ENCODE peak calls at places on chromosomes 2 and 18, in four cellular contexts. H is HEK293T, F is ACHN, Z is psoas muscle. C is an unnamed sample.

GRCh38 chr18:7480853-7481252 is 86.3 kb upstream of the PTPRM start:
- DNase-seq in H (no peak), F (no peak), Z (no peak), C (no peak)

GRCh38 chr2:40434638-40435296 is 17.1 kb downstream of the SLC8A1 start:
- DNase-seq in Z (no peak), F (peak), H (no peak), C (peak)

GRCh38 chr2:101831351-101831865 is 133.9 kb downstream of the MAP4K4 start:
- DNase-seq in Z (peak), H (peak), F (peak), C (peak)

GRCh38 chr2:226080323-226080722 is 680.8 kb downstream of the NYAP2 start:
- DNase-seq in Z (no peak), H (no peak), F (no peak), C (no peak)

GRCh38 chr18:42131044-42131939 is 176.3 kb downstream of the PIK3C3 start:
- DNase-seq in F (no peak), H (no peak), Z (no peak), C (no peak)

GRCh38 chr2:117977696-117978095 is 36.2 kb downstream of the CCDC93 start:
- DNase-seq in F (no peak), H (no peak), Z (no peak), C (no peak)

GRCh38 chr2:231382116-231382515 is 13.4 kb upstream of the B3GNT7 start:
- DNase-seq in H (no peak), F (no peak), Z (no peak), C (no peak)

GRCh38 chr2:71941731-71942575 is 205.7 kb downstream of the CYP26B1 start:
- DNase-seq in H (no peak), F (no peak), Z (no peak), C (peak)

GRCh38 chr2:152716805-152717241 is 438 bp downstream of the PRPF40A start:
- DNase-seq in Z (peak), F (peak), H (peak), C (peak)

GRCh38 chr2:10057231-10058107 is 14.1 kb downstream of the KLF11 start:
- DNase-seq in Z (peak), H (peak), F (no peak), C (peak)

GRCh38 chr2:175855794-175856453 is 146.1 kb downstream of the LNPK start:
- DNase-seq in H (no peak), F (peak), Z (peak), C (peak)